ENCODE peak calls at places on chromosome 10, in nine cellular contexts. Z is EH; C is tibial artery; D is MG63; G is brain microvascular endothelial cell; V is cardiac muscle cell; E is CD8-positive, alpha-beta memory T cell; Y is activated CD8-positive, alpha-beta memory T cell treated with anti-CD3 and anti-CD28 coated beads, Interleukin-2, amount 50 U/mL, for 4 hours; R is IMR-90. J is an unnamed sample.

GRCh38 chr10:97278491-97278989 is 13.9 kb downstream of the ARHGAP19 start:
- DNase-seq in C (no peak), G (peak), R (peak), Z (peak), E (no peak), V (peak), D (no peak), Y (no peak), J (no peak)

GRCh38 chr10:97131041-97131659 is 54.6 kb downstream of the SLIT1 start:
- DNase-seq in Y (no peak), G (no peak), D (no peak), E (no peak), R (no peak), V (no peak), C (no peak), Z (no peak), J (no peak)

GRCh38 chr10:69835875-69836727 is 34.4 kb downstream of the COL13A1 start:
- DNase-seq in Y (no peak), C (no peak), Z (no peak), V (no peak), D (no peak), E (no peak), R (no peak), G (no peak), J (no peak)

GRCh38 chr10:97434055-97434454 is 8.1 kb downstream of the PGAM1 start:
- DNase-seq in C (no peak), Z (no peak), Y (no peak), G (no peak), E (no peak), D (no peak), V (no peak), R (no peak), J (no peak)

GRCh38 chr10:126041804-126042231 is 145.5 kb downstream of the FANK1 start:
- DNase-seq in E (peak), C (peak), R (peak), Z (peak), G (peak), D (no peak), Y (peak), V (no peak), J (peak)

GRCh38 chr10:8445353-8445752 is 390.9 kb downstream of the GATA3 start:
- DNase-seq in D (no peak), C (no peak), Z (no peak), G (no peak), V (no peak), Y (no peak), R (no peak), E (no peak), J (no peak)

GRCh38 chr10:77620731-77621130 is 16.9 kb downstream of the KCNMA1 start:
- DNase-seq in D (peak), E (no peak), Z (peak), V (no peak), G (peak), R (peak), Y (no peak), C (no peak), J (no peak)

GRCh38 chr10:124480860-124481259 is 19.2 kb downstream of the LHPP start:
- DNase-seq in R (no peak), V (no peak), Y (no peak), E (no peak), G (no peak), C (no peak), Z (no peak), D (no peak), J (no peak)

GRCh38 chr10:89032141-89032814 is 41.7 kb downstream of the FAS start:
- DNase-seq in E (no peak), R (peak), D (peak), V (no peak), Y (peak), G (peak), C (no peak), Z (peak), J (no peak)

GRCh38 chr10:111921821-111922220 is 261.7 kb downstream of the GPAM start:
- DNase-seq in Z (no peak), Y (no peak), C (no peak), D (no peak), E (no peak), R (no peak), V (no peak), G (no peak), J (no peak)

GRCh38 chr10:123570898-123571515 is 95.1 kb upstream of the GPR26 start:
- DNase-seq in V (no peak), C (no peak), Z (no peak), Y (no peak), G (no peak), D (no peak), E (no peak), R (no peak), J (no peak)

GRCh38 chr10:85333594-85333993 is 1005.2 kb downstream of the CCSER2 start:
- DNase-seq in Y (no peak), E (no peak), R (no peak), C (no peak), G (no peak), Z (no peak), V (no peak), D (no peak), J (no peak)

GRCh38 chr10:103715430-103715829 is 139.9 kb downstream of the SH3PXD2A start:
- DNase-seq in E (no peak), V (no peak), G (peak), C (no peak), D (peak), Y (no peak), R (peak), Z (peak), J (no peak)

GRCh38 chr10:23408330-23408976 is 30.4 kb upstream of the OTUD1 start:
- DNase-seq in C (no peak), D (no peak), E (no peak), G (no peak), Y (no peak), R (peak), V (no peak), Z (peak), J (no peak)

GRCh38 chr10:125911990-125912389 is 15.6 kb downstream of the FANK1 start:
- DNase-seq in R (no peak), G (no peak), E (no peak), Y (no peak), V (no peak), C (no peak), D (no peak), Z (no peak), J (peak)

GRCh38 chr10:33241351-33241750 is 93.1 kb downstream of the NRP1 start:
- DNase-seq in G (no peak), D (no peak), Y (no peak), E (no peak), C (no peak), R (peak), V (no peak), Z (no peak), J (no peak)

GRCh38 chr10:119516381-119517234 is 25.9 kb downstream of the RGS10 start:
- DNase-seq in R (no peak), G (no peak), E (peak), D (no peak), V (peak), C (no peak), Z (peak), Y (peak), J (no peak)

J was measured in mucosa of gallbladder.